ENCODE peak calls at places on chromosome 20, in nine cellular contexts. E, Z, W, I, J, G, S, Q and Y are unnamed samples.

GRCh38 chr20:52829111-52829510 is 143.0 kb upstream of the TSHZ2 start:
- DNase-seq in E (no peak), Z (no peak), W (no peak), I (no peak), J (no peak), G (no peak), S (no peak), Q (no peak), Y (no peak)

GRCh38 chr20:12581644-12582350 is 427.0 kb upstream of the SPTLC3 start:
- DNase-seq in E (no peak), Z (no peak), W (no peak), I (no peak), J (no peak), G (no peak), S (no peak), Q (no peak), Y (no peak)

GRCh38 chr20:6711950-6712634 is 55.4 kb upstream of the BMP2 start:
- DNase-seq in E (no peak), Z (peak), W (no peak), I (no peak), J (no peak), G (no peak), S (no peak), Q (no peak), Y (no peak)

GRCh38 chr20:20744170-20744725 is 31.8 kb upstream of the RALGAPA2 start:
- DNase-seq in E (no peak), Z (no peak), W (no peak), I (no peak), J (no peak), G (no peak), S (no peak), Q (no peak), Y (no peak)

GRCh38 chr20:4613718-4614620 is 107.7 kb upstream of the PRND start:
- DNase-seq in E (peak), Z (peak), W (no peak), I (no peak), J (no peak), G (peak), S (peak), Q (no peak), Y (no peak)

GRCh38 chr20:22946594-22946993 is 88.5 kb upstream of the SSTR4 start:
- DNase-seq in E (no peak), Z (no peak), W (no peak), I (no peak), J (no peak), G (no peak), S (no peak), Q (no peak), Y (no peak)

GRCh38 chr20:62177307-62177706 is 5.5 kb upstream of the MTG2 start:
- DNase-seq in E (no peak), Z (no peak), W (no peak), I (no peak), J (no peak), G (no peak), S (no peak), Q (no peak), Y (no peak)

GRCh38 chr20:60428651-60429050 is 470.4 kb downstream of the CDH26 start:
- DNase-seq in E (no peak), Z (no peak), W (no peak), I (no peak), J (no peak), G (no peak), S (no peak), Q (no peak), Y (no peak)

GRCh38 chr20:5691918-5692618 is 58.1 kb upstream of the SHLD1 start:
- DNase-seq in E (peak), Z (no peak), W (no peak), I (no peak), J (no peak), G (no peak), S (no peak), Q (no peak), Y (no peak)

GRCh38 chr20:41150664-41151063 is 13.3 kb downstream of the PLCG1 start:
- DNase-seq in E (no peak), Z (no peak), W (no peak), I (no peak), J (peak), G (no peak), S (no peak), Q (no peak), Y (no peak)

GRCh38 chr20:31560900-31561598 is 44.0 kb upstream of the ID1 start:
- DNase-seq in E (no peak), Z (peak), W (no peak), I (no peak), J (peak), G (peak), S (no peak), Q (no peak), Y (no peak)

GRCh38 chr20:47674145-47674544 is 111.1 kb downstream of the SULF2 start:
- DNase-seq in E (no peak), Z (no peak), W (no peak), I (no peak), J (no peak), G (no peak), S (no peak), Q (no peak), Y (no peak)

GRCh38 chr20:47318027-47318595 is 38.4 kb downstream of the ZMYND8 start:
- DNase-seq in E (no peak), Z (no peak), W (no peak), I (no peak), J (peak), G (peak), S (peak), Q (no peak), Y (no peak)

GRCh38 chr20:31494131-31494530 is 19.0 kb downstream of the REM1 start:
- DNase-seq in E (no peak), Z (no peak), W (no peak), I (no peak), J (peak), G (peak), S (no peak), Q (no peak), Y (no peak)

GRCh38 chr20:53216856-53217576 is 244.9 kb downstream of the TSHZ2 start:
- DNase-seq in E (peak), Z (peak), W (no peak), I (peak), J (no peak), G (no peak), S (peak), Q (peak), Y (peak)

GRCh38 chr20:41175727-41176330 is 38.5 kb downstream of the PLCG1 start:
- DNase-seq in E (no peak), Z (no peak), W (no peak), I (peak), J (no peak), G (no peak), S (no peak), Q (peak), Y (no peak)

GRCh38 chr20:24836041-24836533 is 113.0 kb upstream of the CST7 start:
- DNase-seq in E (no peak), Z (no peak), W (no peak), I (no peak), J (no peak), G (no peak), S (no peak), Q (no peak), Y (no peak)

GRCh38 chr20:62320581-62321354 is 18.0 kb downstream of the ADRM1 start:
- DNase-seq in E (no peak), Z (no peak), W (no peak), I (no peak), J (no peak), G (no peak), S (no peak), Q (no peak), Y (no peak)

GRCh38 chr20:10278416-10278815 is 59.8 kb downstream of the SNAP25 start:
- DNase-seq in E (no peak), Z (no peak), W (no peak), I (no peak), J (no peak), G (no peak), S (no peak), Q (no peak), Y (no peak)

GRCh38 chr20:36824142-36824940 is 50.8 kb upstream of the DSN1 start:
- DNase-seq in E (no peak), Z (no peak), W (no peak), I (no peak), J (peak), G (no peak), S (no peak), Q (no peak), Y (no peak)

GRCh38 chr20:40883097-40883496 is 145.5 kb upstream of the TOP1 start:
- DNase-seq in E (no peak), Z (no peak), W (no peak), I (no peak), J (no peak), G (no peak), S (no peak), Q (no peak), Y (no peak)

GRCh38 chr20:16017656-16018055 is 555.6 kb downstream of the KIF16B start:
- DNase-seq in E (no peak), Z (no peak), W (no peak), I (no peak), J (no peak), G (no peak), S (no peak), Q (no peak), Y (no peak)

GRCh38 chr20:5353624-5354496 is 37.1 kb upstream of the PROKR2 start:
- DNase-seq in E (no peak), Z (no peak), W (no peak), I (no peak), J (peak), G (peak), S (no peak), Q (no peak), Y (no peak)

GRCh38 chr20:61252601-61253263 is 671 bp downstream of the CDH4 start:
- DNase-seq in E (no peak), Z (no peak), W (no peak), I (no peak), J (peak), G (no peak), S (peak), Q (no peak), Y (no peak)

GRCh38 chr20:4026093-4026601 is 10.8 kb upstream of the RNF24 start:
- DNase-seq in E (no peak), Z (no peak), W (no peak), I (no peak), J (peak), G (peak), S (peak), Q (no peak), Y (no peak)

GRCh38 chr20:31967830-31968249 is at the start of gene XKR7:
- DNase-seq in E (no peak), Z (no peak), W (no peak), I (no peak), J (no peak), G (no peak), S (peak), Q (no peak), Y (no peak)

GRCh38 chr20:50297498-50298348 is 107.1 kb downstream of the CEBPB start:
- DNase-seq in E (no peak), Z (no peak), W (no peak), I (no peak), J (no peak), G (no peak), S (no peak), Q (no peak), Y (no peak)

GRCh38 chr20:50298554-50299324 is 108.1 kb downstream of the CEBPB start:
- DNase-seq in E (no peak), Z (no peak), W (no peak), I (no peak), J (no peak), G (no peak), S (no peak), Q (no peak), Y (no peak)

GRCh38 chr20:50295345-50295744 is 104.7 kb downstream of the CEBPB start:
- DNase-seq in E (no peak), Z (no peak), W (no peak), I (no peak), J (no peak), G (no peak), S (no peak), Q (no peak), Y (no peak)

GRCh38 chr20:50295762-50296449 is 105.3 kb downstream of the CEBPB start:
- DNase-seq in E (no peak), Z (peak), W (no peak), I (no peak), J (no peak), G (no peak), S (no peak), Q (no peak), Y (no peak)

GRCh38 chr20:50296450-50297375 is 106.1 kb downstream of the CEBPB start:
- DNase-seq in E (no peak), Z (no peak), W (no peak), I (no peak), J (no peak), G (no peak), S (no peak), Q (no peak), Y (no peak)
- TF ChIP-seq CTCF in E (no peak), Z (no peak), W (no peak), I (no peak), J (no peak), G (no peak), S (no peak), Q (no peak), Y (no peak)

DNA sequence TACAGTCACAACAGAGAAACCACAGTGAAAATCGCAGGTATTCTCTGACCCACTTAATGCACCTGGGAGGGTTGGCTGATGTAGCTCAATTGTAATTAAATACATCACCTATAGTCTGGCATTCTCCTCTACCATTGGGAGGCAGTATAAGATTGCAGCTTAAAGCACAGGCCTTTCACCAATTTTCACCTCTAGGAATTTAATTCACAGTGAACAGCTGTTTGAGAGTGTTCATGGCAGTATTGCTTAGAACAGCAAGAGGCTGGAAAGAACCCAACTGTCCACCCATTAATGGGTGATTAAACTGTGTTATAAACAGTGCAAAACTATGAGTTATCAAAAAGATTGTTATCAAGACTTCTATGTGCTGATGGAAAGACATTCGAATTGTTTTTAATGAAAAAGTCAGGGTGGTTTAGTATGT is 2.0 kb downstream of the EDEM2 start:
- DNase-seq in E (peak), Z (no peak), W (no peak), I (no peak), J (peak), G (peak), S (peak), Q (no peak), Y (no peak)
- TF ChIP-seq CTCF in E (peak), Z (peak), W (peak), I (peak), J (peak), G (peak), S (peak), Q (peak), Y (peak)

GRCh38 chr20:46088409-46089075 is 1.2 kb downstream of the NCOA5 start:
- DNase-seq in E (no peak), Z (no peak), W (no peak), I (no peak), J (peak), G (peak), S (no peak), Q (no peak), Y (no peak)

GRCh38 chr20:46087161-46087560 is 2.6 kb downstream of the NCOA5 start:
- DNase-seq in E (no peak), Z (no peak), W (no peak), I (no peak), J (peak), G (peak), S (no peak), Q (no peak), Y (no peak)

GRCh38 chr20:46089076-46089337 is 755 bp downstream of the NCOA5 start:
- DNase-seq in E (no peak), Z (no peak), W (no peak), I (no peak), J (peak), G (peak), S (peak), Q (no peak), Y (no peak)

GRCh38 chr20:46089338-46090094 is at the start of gene NCOA5:
- DNase-seq in E (peak), Z (peak), W (peak), I (peak), J (peak), G (peak), S (peak), Q (peak), Y (peak)

DNA sequence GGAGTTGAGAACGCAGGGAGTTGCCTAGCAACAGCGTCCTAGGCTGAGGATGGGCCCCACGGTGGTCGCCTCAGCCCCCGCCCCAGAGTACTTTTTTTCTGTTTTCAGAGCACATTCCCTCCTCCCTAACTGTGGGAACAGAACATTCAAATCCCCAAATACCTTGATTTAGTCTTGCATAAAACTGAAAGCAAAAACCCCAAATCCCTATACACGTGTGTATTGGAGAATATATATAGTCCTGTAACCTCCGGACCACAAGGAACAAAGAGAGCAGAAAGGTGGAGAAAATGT is 280 bp upstream of the NCOA5 start:
- DNase-seq in E (no peak), Z (no peak), W (no peak), I (no peak), J (no peak), G (no peak), S (peak), Q (no peak), Y (no peak)
- TF ChIP-seq CTCF in E (no peak), Z (no peak), W (no peak), I (no peak), J (no peak), G (no peak), S (no peak), Q (no peak), Y (no peak)

GRCh38 chr20:1165521-1165920 is 19.3 kb downstream of the TMEM74B start:
- DNase-seq in E (no peak), Z (no peak), W (no peak), I (no peak), J (no peak), G (no peak), S (no peak), Q (no peak), Y (no peak)
- TF ChIP-seq CTCF in E (no peak), Z (no peak), W (no peak), I (no peak), J (no peak), G (no peak), S (no peak), Q (no peak), Y (no peak)

GRCh38 chr20:9038791-9039190 is 30.1 kb upstream of the PLCB4 start:
- DNase-seq in E (no peak), Z (no peak), W (no peak), I (no peak), J (peak), G (peak), S (no peak), Q (no peak), Y (no peak)
- TF ChIP-seq CTCF in E (no peak), Z (no peak), W (no peak), I (no peak), J (no peak), G (no peak), S (no peak), Q (no peak), Y (no peak)

GRCh38 chr20:63706027-63706695 is 1.6 kb downstream of the ARFRP1 start:
- DNase-seq in E (no peak), Z (no peak), W (no peak), I (no peak), J (no peak), G (no peak), S (no peak), Q (peak), Y (no peak)

GRCh38 chr20:63705232-63706026 is 2.3 kb downstream of the ARFRP1 start:
- DNase-seq in E (no peak), Z (no peak), W (no peak), I (no peak), J (no peak), G (no peak), S (no peak), Q (no peak), Y (no peak)

GRCh38 chr20:63707558-63708300 is at the start of the genes ARFRP1 and ZGPAT:
- DNase-seq in E (peak), Z (peak), W (peak), I (peak), J (peak), G (peak), S (peak), Q (peak), Y (peak)

GRCh38 chr20:63708301-63709148 is 686 bp downstream of the ZGPAT start:
- DNase-seq in E (peak), Z (no peak), W (no peak), I (no peak), J (no peak), G (no peak), S (no peak), Q (no peak), Y (no peak)

GRCh38 chr20:63706852-63707557 is 771 bp downstream of the ARFRP1 start:
- DNase-seq in E (peak), Z (no peak), W (peak), I (no peak), J (peak), G (peak), S (peak), Q (peak), Y (peak)
- TF ChIP-seq CTCF in E (peak), Z (no peak), W (peak), I (no peak), J (peak), G (peak), S (peak), Q (peak), Y (peak)

GRCh38 chr20:57998276-57998675 is 230.2 kb downstream of the ANKRD60 start:
- DNase-seq in E (no peak), Z (no peak), W (no peak), I (no peak), J (no peak), G (no peak), S (no peak), Q (no peak), Y (no peak)
- TF ChIP-seq CTCF in E (no peak), Z (no peak), W (no peak), I (no peak), J (no peak), G (no peak), S (no peak), Q (no peak), Y (no peak)

GRCh38 chr20:18793625-18794427 is 19.8 kb upstream of the SCP2D1 start:
- DNase-seq in E (peak), Z (peak), W (peak), I (peak), J (peak), G (peak), S (peak), Q (peak), Y (peak)
- TF ChIP-seq CTCF in E (peak), Z (no peak), W (peak), I (no peak), J (no peak), G (no peak), S (no peak), Q (no peak), Y (no peak)

DNA sequence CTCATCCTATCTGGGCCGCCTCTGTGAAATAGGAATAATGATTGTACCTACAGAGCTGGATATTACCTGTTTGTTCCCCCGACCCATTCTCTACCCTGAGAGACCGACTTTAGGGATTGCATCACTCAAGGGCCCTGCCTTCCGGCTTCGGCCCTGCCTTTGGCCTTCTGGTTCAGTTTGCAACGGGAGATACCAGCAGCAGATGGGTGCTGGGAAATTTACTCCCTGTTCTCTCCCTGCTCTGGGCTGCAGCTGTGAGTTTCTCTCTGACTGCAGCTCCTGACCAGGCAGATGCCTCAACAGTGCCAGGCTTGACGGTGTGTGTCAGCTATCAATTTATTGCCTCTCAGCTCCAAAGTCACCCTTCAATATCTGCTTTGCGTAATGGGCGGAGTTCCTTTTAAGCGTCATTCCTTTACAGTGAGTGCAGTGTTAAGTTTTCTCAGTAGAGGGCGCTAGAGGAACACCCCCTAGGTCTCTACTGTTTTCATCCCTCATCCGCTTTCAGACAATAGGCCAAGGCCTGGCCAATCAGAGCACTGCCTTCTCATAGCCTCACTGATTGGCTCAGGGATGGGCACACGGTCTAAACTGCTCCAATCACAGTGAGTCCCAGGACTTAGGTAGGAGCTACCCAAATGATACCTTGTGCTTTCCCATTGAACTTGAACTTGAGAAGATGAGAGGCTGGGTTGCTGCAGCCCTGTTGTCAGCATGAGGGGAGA is 30.0 kb downstream of the KCNG1 start:
- DNase-seq in E (peak), Z (no peak), W (no peak), I (no peak), J (peak), G (peak), S (peak), Q (no peak), Y (no peak)
- TF ChIP-seq CTCF in E (peak), Z (no peak), W (peak), I (no peak), J (peak), G (peak), S (peak), Q (peak), Y (peak)